ENCODE peak calls at places on chromosomes 7 and 10, in eight cellular contexts. One of them, this sample, is unnamed.

GRCh38 chr10:97127960-97128850 is 57.6 kb downstream of the SLIT1 start:
- DNase-seq in WTC11: no peak
- DNase-seq in naive thymus-derived CD8-positive, alpha-beta T cell: no peak
- DNase-seq in lung: no peak
- DNase-seq in NCI-H82: no peak
- DNase-seq in NCI-H1048: no peak
- DNase-seq in ovary: no peak
- DNase-seq in left lung: no peak
- DNase-seq in this sample: peak

GRCh38 chr7:136728945-136729344 is 139.5 kb upstream of the CHRM2 start:
- DNase-seq in WTC11: no peak
- DNase-seq in naive thymus-derived CD8-positive, alpha-beta T cell: no peak
- DNase-seq in lung: no peak
- DNase-seq in NCI-H82: no peak
- DNase-seq in NCI-H1048: no peak
- DNase-seq in ovary: no peak
- DNase-seq in left lung: no peak
- DNase-seq in this sample: no peak

GRCh38 chr10:33048223-33048622 is 90.2 kb upstream of the ITGB1 start:
- DNase-seq in WTC11: no peak
- DNase-seq in naive thymus-derived CD8-positive, alpha-beta T cell: no peak
- DNase-seq in lung: no peak
- DNase-seq in NCI-H82: no peak
- DNase-seq in NCI-H1048: no peak
- DNase-seq in ovary: no peak
- DNase-seq in left lung: no peak
- DNase-seq in this sample: no peak

GRCh38 chr10:12397931-12398330 is 48.6 kb downstream of the CAMK1D start:
- DNase-seq in WTC11: no peak
- DNase-seq in naive thymus-derived CD8-positive, alpha-beta T cell: no peak
- DNase-seq in lung: no peak
- DNase-seq in NCI-H82: no peak
- DNase-seq in NCI-H1048: no peak
- DNase-seq in ovary: no peak
- DNase-seq in left lung: no peak
- DNase-seq in this sample: no peak

GRCh38 chr7:112152186-112152585 is 54.0 kb downstream of the DOCK4 start:
- DNase-seq in WTC11: no peak
- DNase-seq in naive thymus-derived CD8-positive, alpha-beta T cell: no peak
- DNase-seq in lung: no peak
- DNase-seq in NCI-H82: no peak
- DNase-seq in NCI-H1048: no peak
- DNase-seq in ovary: no peak
- DNase-seq in left lung: no peak
- DNase-seq in this sample: no peak

GRCh38 chr7:81234896-81235295 is 316.0 kb upstream of the SEMA3C start:
- DNase-seq in WTC11: no peak
- DNase-seq in naive thymus-derived CD8-positive, alpha-beta T cell: no peak
- DNase-seq in lung: no peak
- DNase-seq in NCI-H82: no peak
- DNase-seq in NCI-H1048: no peak
- DNase-seq in ovary: no peak
- DNase-seq in left lung: no peak
- DNase-seq in this sample: no peak

GRCh38 chr10:24333736-24334135 is 124.8 kb downstream of the KIAA1217 start:
- DNase-seq in WTC11: no peak
- DNase-seq in naive thymus-derived CD8-positive, alpha-beta T cell: no peak
- DNase-seq in lung: no peak
- DNase-seq in NCI-H82: no peak
- DNase-seq in NCI-H1048: no peak
- DNase-seq in ovary: no peak
- DNase-seq in left lung: no peak
- DNase-seq in this sample: no peak

GRCh38 chr10:48245977-48246376 is 28.5 kb downstream of the FRMPD2 start:
- DNase-seq in WTC11: no peak
- DNase-seq in naive thymus-derived CD8-positive, alpha-beta T cell: no peak
- DNase-seq in lung: no peak
- DNase-seq in NCI-H82: no peak
- DNase-seq in NCI-H1048: no peak
- DNase-seq in ovary: no peak
- DNase-seq in left lung: no peak
- DNase-seq in this sample: no peak

GRCh38 chr10:102312683-102313082 is 67.4 kb downstream of the GBF1 start:
- DNase-seq in WTC11: no peak
- DNase-seq in naive thymus-derived CD8-positive, alpha-beta T cell: no peak
- DNase-seq in lung: no peak
- DNase-seq in NCI-H82: no peak
- DNase-seq in NCI-H1048: no peak
- DNase-seq in ovary: no peak
- DNase-seq in left lung: no peak
- DNase-seq in this sample: no peak

GRCh38 chr10:79273603-79274002 is 73.7 kb upstream of the PPIF start:
- DNase-seq in WTC11: no peak
- DNase-seq in naive thymus-derived CD8-positive, alpha-beta T cell: no peak
- DNase-seq in lung: no peak
- DNase-seq in NCI-H82: no peak
- DNase-seq in NCI-H1048: no peak
- DNase-seq in ovary: peak
- DNase-seq in left lung: no peak
- DNase-seq in this sample: no peak

GRCh38 chr10:113524539-113525490 is 28.0 kb upstream of the HABP2 start:
- DNase-seq in WTC11: no peak
- DNase-seq in naive thymus-derived CD8-positive, alpha-beta T cell: no peak
- DNase-seq in lung: no peak
- DNase-seq in NCI-H82: no peak
- DNase-seq in NCI-H1048: no peak
- DNase-seq in ovary: no peak
- DNase-seq in left lung: no peak
- DNase-seq in this sample: no peak

GRCh38 chr7:101595246-101595645 is 33.9 kb downstream of the MYL10 start:
- DNase-seq in WTC11: no peak
- DNase-seq in naive thymus-derived CD8-positive, alpha-beta T cell: no peak
- DNase-seq in lung: no peak
- DNase-seq in NCI-H82: no peak
- DNase-seq in NCI-H1048: no peak
- DNase-seq in ovary: no peak
- DNase-seq in left lung: no peak
- DNase-seq in this sample: no peak

GRCh38 chr10:84510121-84510520 is 181.7 kb downstream of the CCSER2 start:
- DNase-seq in WTC11: no peak
- DNase-seq in naive thymus-derived CD8-positive, alpha-beta T cell: no peak
- DNase-seq in lung: no peak
- DNase-seq in NCI-H82: peak
- DNase-seq in NCI-H1048: no peak
- DNase-seq in ovary: no peak
- DNase-seq in left lung: no peak
- DNase-seq in this sample: no peak

GRCh38 chr7:45701701-45702460 is 127.7 kb downstream of the ADCY1 start:
- DNase-seq in WTC11: peak
- DNase-seq in naive thymus-derived CD8-positive, alpha-beta T cell: no peak
- DNase-seq in lung: no peak
- DNase-seq in NCI-H82: no peak
- DNase-seq in NCI-H1048: no peak
- DNase-seq in ovary: peak
- DNase-seq in left lung: no peak
- DNase-seq in this sample: no peak

GRCh38 chr7:111756687-111757178 is 194.4 kb upstream of the IMMP2L start:
- DNase-seq in WTC11: peak
- DNase-seq in naive thymus-derived CD8-positive, alpha-beta T cell: no peak
- DNase-seq in lung: peak
- DNase-seq in NCI-H82: peak
- DNase-seq in NCI-H1048: no peak
- DNase-seq in ovary: peak
- DNase-seq in left lung: peak
- DNase-seq in this sample: peak

GRCh38 chr10:90635111-90635798 is 222.6 kb downstream of the HTR7 start:
- DNase-seq in WTC11: no peak
- DNase-seq in naive thymus-derived CD8-positive, alpha-beta T cell: no peak
- DNase-seq in lung: no peak
- DNase-seq in NCI-H82: no peak
- DNase-seq in NCI-H1048: no peak
- DNase-seq in ovary: no peak
- DNase-seq in left lung: no peak
- DNase-seq in this sample: no peak

GRCh38 chr7:33932832-33933468 is 27.6 kb downstream of the BMPER start:
- DNase-seq in WTC11: peak
- DNase-seq in naive thymus-derived CD8-positive, alpha-beta T cell: peak
- DNase-seq in lung: peak
- DNase-seq in NCI-H82: peak
- DNase-seq in NCI-H1048: peak
- DNase-seq in ovary: peak
- DNase-seq in left lung: peak
- DNase-seq in this sample: peak

GRCh38 chr10:21169271-21169670 is 272.2 kb upstream of the NEBL start:
- DNase-seq in WTC11: no peak
- DNase-seq in naive thymus-derived CD8-positive, alpha-beta T cell: no peak
- DNase-seq in lung: no peak
- DNase-seq in NCI-H82: no peak
- DNase-seq in NCI-H1048: no peak
- DNase-seq in ovary: no peak
- DNase-seq in left lung: no peak
- DNase-seq in this sample: no peak

GRCh38 chr10:114412907-114413386 is 8.6 kb upstream of the AFAP1L2 start:
- DNase-seq in WTC11: no peak
- DNase-seq in naive thymus-derived CD8-positive, alpha-beta T cell: no peak
- DNase-seq in lung: no peak
- DNase-seq in NCI-H82: no peak
- DNase-seq in NCI-H1048: no peak
- DNase-seq in ovary: no peak
- DNase-seq in left lung: no peak
- DNase-seq in this sample: peak

GRCh38 chr10:68861253-68861652 is 33.9 kb downstream of the STOX1 start:
- DNase-seq in WTC11: no peak
- DNase-seq in naive thymus-derived CD8-positive, alpha-beta T cell: no peak
- DNase-seq in lung: no peak
- DNase-seq in NCI-H82: no peak
- DNase-seq in NCI-H1048: no peak
- DNase-seq in ovary: no peak
- DNase-seq in left lung: no peak
- DNase-seq in this sample: no peak

GRCh38 chr10:114350751-114351150 is 53.6 kb downstream of the AFAP1L2 start:
- DNase-seq in WTC11: peak
- DNase-seq in naive thymus-derived CD8-positive, alpha-beta T cell: no peak
- DNase-seq in lung: no peak
- DNase-seq in NCI-H82: no peak
- DNase-seq in NCI-H1048: no peak
- DNase-seq in ovary: no peak
- DNase-seq in left lung: no peak
- DNase-seq in this sample: no peak

GRCh38 chr10:101258179-101258885 is 29.1 kb upstream of the LBX1 start:
- DNase-seq in WTC11: no peak
- DNase-seq in naive thymus-derived CD8-positive, alpha-beta T cell: no peak
- DNase-seq in lung: no peak
- DNase-seq in NCI-H82: peak
- DNase-seq in NCI-H1048: no peak
- DNase-seq in ovary: no peak
- DNase-seq in left lung: no peak
- DNase-seq in this sample: no peak

GRCh38 chr7:604038-604883 is 84.6 kb upstream of the PDGFA start:
- DNase-seq in WTC11: no peak
- DNase-seq in naive thymus-derived CD8-positive, alpha-beta T cell: peak
- DNase-seq in lung: peak
- DNase-seq in NCI-H82: no peak
- DNase-seq in NCI-H1048: no peak
- DNase-seq in ovary: peak
- DNase-seq in left lung: peak
- DNase-seq in this sample: peak

GRCh38 chr10:94430705-94431104 is 28.4 kb downstream of the TBC1D12 start:
- DNase-seq in WTC11: no peak
- DNase-seq in naive thymus-derived CD8-positive, alpha-beta T cell: no peak
- DNase-seq in lung: no peak
- DNase-seq in NCI-H82: no peak
- DNase-seq in NCI-H1048: no peak
- DNase-seq in ovary: no peak
- DNase-seq in left lung: no peak
- DNase-seq in this sample: no peak

GRCh38 chr7:49850921-49851613 is 77.6 kb downstream of the VWC2 start:
- DNase-seq in WTC11: peak
- DNase-seq in naive thymus-derived CD8-positive, alpha-beta T cell: no peak
- DNase-seq in lung: no peak
- DNase-seq in NCI-H82: peak
- DNase-seq in NCI-H1048: no peak
- DNase-seq in ovary: no peak
- DNase-seq in left lung: no peak
- DNase-seq in this sample: no peak

GRCh38 chr10:103544657-103545310 is 51.3 kb downstream of the NEURL1 start:
- DNase-seq in WTC11: no peak
- DNase-seq in naive thymus-derived CD8-positive, alpha-beta T cell: no peak
- DNase-seq in lung: no peak
- DNase-seq in NCI-H82: no peak
- DNase-seq in NCI-H1048: no peak
- DNase-seq in ovary: no peak
- DNase-seq in left lung: no peak
- DNase-seq in this sample: no peak

GRCh38 chr10:123147635-123148413 is at the start of gene HMX2:
- DNase-seq in WTC11: peak
- DNase-seq in naive thymus-derived CD8-positive, alpha-beta T cell: no peak
- DNase-seq in lung: no peak
- DNase-seq in NCI-H82: peak
- DNase-seq in NCI-H1048: no peak
- DNase-seq in ovary: no peak
- DNase-seq in left lung: peak
- DNase-seq in this sample: no peak

GRCh38 chr7:5472432-5473315 is 49.0 kb upstream of the TNRC18 start:
- DNase-seq in WTC11: no peak
- DNase-seq in naive thymus-derived CD8-positive, alpha-beta T cell: no peak
- DNase-seq in lung: no peak
- DNase-seq in NCI-H82: no peak
- DNase-seq in NCI-H1048: no peak
- DNase-seq in ovary: no peak
- DNase-seq in left lung: no peak
- DNase-seq in this sample: no peak

GRCh38 chr10:97916586-97916985 is 66.9 kb downstream of the GOLGA7B start:
- DNase-seq in WTC11: no peak
- DNase-seq in naive thymus-derived CD8-positive, alpha-beta T cell: no peak
- DNase-seq in lung: no peak
- DNase-seq in NCI-H82: no peak
- DNase-seq in NCI-H1048: no peak
- DNase-seq in ovary: no peak
- DNase-seq in left lung: no peak
- DNase-seq in this sample: peak

GRCh38 chr10:60704480-60704879 is 73.8 kb upstream of the CDK1 start:
- DNase-seq in WTC11: no peak
- DNase-seq in naive thymus-derived CD8-positive, alpha-beta T cell: no peak
- DNase-seq in lung: no peak
- DNase-seq in NCI-H82: no peak
- DNase-seq in NCI-H1048: no peak
- DNase-seq in ovary: no peak
- DNase-seq in left lung: no peak
- DNase-seq in this sample: no peak